ENCODE peak calls at places on chromosomes 3 and 15, in five cellular contexts. One of them, this sample, is unnamed. For H3K9me3, the result is how much of the 10 kb centered on the place peaks cover.

GRCh38 chr15:50145451-50145872 is 26.4 kb upstream of the ATP8B4 start:
- DNase-seq in esophagus muscularis mucosa: no peak
- DNase-seq in tibial nerve: peak
- DNase-seq in heart left ventricle: no peak
- DNase-seq in K562: peak
- DNase-seq in this sample: no peak

GRCh38 chr3:148433665-148434064 is 264.0 kb upstream of the AGTR1 start:
- DNase-seq in esophagus muscularis mucosa: no peak
- DNase-seq in tibial nerve: no peak
- DNase-seq in heart left ventricle: no peak
- DNase-seq in K562: no peak
- DNase-seq in this sample: no peak

GRCh38 chr3:114558271-114558670 is 264.4 kb downstream of the TIGIT start:
- DNase-seq in esophagus muscularis mucosa: no peak
- DNase-seq in tibial nerve: no peak
- DNase-seq in heart left ventricle: no peak
- DNase-seq in K562: no peak
- DNase-seq in this sample: no peak

GRCh38 chr3:49416867-49417266 is 4.6 kb downstream of the TCTA start:
- DNase-seq in esophagus muscularis mucosa: no peak
- DNase-seq in tibial nerve: no peak
- DNase-seq in heart left ventricle: no peak
- DNase-seq in K562: no peak
- DNase-seq in this sample: no peak

GRCh38 chr3:49802719-49803463 is at the start of gene INKA1:
- DNase-seq in esophagus muscularis mucosa: peak
- DNase-seq in tibial nerve: peak
- DNase-seq in heart left ventricle: peak
- DNase-seq in K562: peak
- DNase-seq in this sample: peak

GRCh38 chr3:142734834-142735233 is 11.0 kb downstream of the TRPC1 start:
- DNase-seq in esophagus muscularis mucosa: no peak
- DNase-seq in tibial nerve: no peak
- DNase-seq in heart left ventricle: no peak
- DNase-seq in K562: no peak
- DNase-seq in this sample: no peak

GRCh38 chr3:190183121-190183520 is 62.4 kb upstream of the P3H2 start:
- DNase-seq in esophagus muscularis mucosa: peak
- DNase-seq in tibial nerve: no peak
- DNase-seq in heart left ventricle: no peak
- DNase-seq in K562: no peak
- DNase-seq in this sample: no peak

GRCh38 chr3:24259901-24260512 is 234.6 kb downstream of the THRB start:
- DNase-seq in esophagus muscularis mucosa: no peak
- DNase-seq in tibial nerve: no peak
- DNase-seq in heart left ventricle: peak
- DNase-seq in K562: peak
- DNase-seq in this sample: peak

GRCh38 chr3:8739757-8740508 is 6.3 kb downstream of the CAV3 start:
- DNase-seq in esophagus muscularis mucosa: no peak
- DNase-seq in tibial nerve: no peak
- DNase-seq in heart left ventricle: no peak
- DNase-seq in K562: no peak
- DNase-seq in this sample: no peak

GRCh38 chr3:15682766-15683165 is 81.2 kb downstream of the BTD start:
- DNase-seq in esophagus muscularis mucosa: no peak
- DNase-seq in tibial nerve: no peak
- DNase-seq in heart left ventricle: no peak
- DNase-seq in K562: no peak
- DNase-seq in this sample: no peak

GRCh38 chr3:101065962-101066361 is 72.7 kb upstream of the ABI3BP start:
- DNase-seq in esophagus muscularis mucosa: no peak
- DNase-seq in tibial nerve: no peak
- DNase-seq in heart left ventricle: no peak
- DNase-seq in K562: no peak
- DNase-seq in this sample: no peak

GRCh38 chr3:14210843-14211594 is 32.4 kb downstream of the LSM3 start:
- DNase-seq in esophagus muscularis mucosa: peak
- DNase-seq in tibial nerve: no peak
- DNase-seq in heart left ventricle: no peak
- DNase-seq in K562: no peak
- DNase-seq in this sample: no peak

GRCh38 chr3:13203398-13204176 is 130.4 kb upstream of the IQSEC1 start:
- DNase-seq in esophagus muscularis mucosa: no peak
- DNase-seq in tibial nerve: no peak
- DNase-seq in heart left ventricle: no peak
- DNase-seq in K562: no peak
- DNase-seq in this sample: no peak

GRCh38 chr15:72809329-72809728 is 25.8 kb upstream of the ADPGK start:
- DNase-seq in esophagus muscularis mucosa: no peak
- DNase-seq in tibial nerve: no peak
- DNase-seq in heart left ventricle: no peak
- DNase-seq in K562: no peak
- DNase-seq in this sample: no peak

GRCh38 chr3:195900426-195901355 is 7.7 kb downstream of the TNK2 start:
- DNase-seq in esophagus muscularis mucosa: no peak
- DNase-seq in tibial nerve: peak
- DNase-seq in heart left ventricle: peak
- DNase-seq in K562: no peak
- DNase-seq in this sample: peak

GRCh38 chr3:42839616-42840015 is 30.4 kb downstream of the ACKR2 start:
- DNase-seq in esophagus muscularis mucosa: peak
- DNase-seq in tibial nerve: peak
- DNase-seq in heart left ventricle: peak
- DNase-seq in K562: peak
- DNase-seq in this sample: peak

GRCh38 chr15:52290800-52291199 is 4.8 kb downstream of the MYO5C start:
- DNase-seq in esophagus muscularis mucosa: no peak
- DNase-seq in tibial nerve: no peak
- DNase-seq in heart left ventricle: no peak
- DNase-seq in K562: no peak
- DNase-seq in this sample: no peak

GRCh38 chr3:23202921-23203650 is at the start of gene UBE2E2:
- DNase-seq in esophagus muscularis mucosa: no peak
- DNase-seq in tibial nerve: peak
- DNase-seq in heart left ventricle: peak
- DNase-seq in K562: peak
- DNase-seq in this sample: peak

GRCh38 chr15:80182611-80183210 is 29.9 kb downstream of the FAH start:
- DNase-seq in esophagus muscularis mucosa: no peak
- DNase-seq in tibial nerve: no peak
- DNase-seq in heart left ventricle: no peak
- DNase-seq in K562: no peak
- DNase-seq in this sample: peak

GRCh38 chr15:57320543-57321220 is 55.6 kb upstream of the CGNL1 start:
- DNase-seq in esophagus muscularis mucosa: no peak
- DNase-seq in tibial nerve: peak
- DNase-seq in heart left ventricle: peak
- DNase-seq in K562: no peak
- DNase-seq in this sample: peak

GRCh38 chr3:24773798-24774197 is 279.1 kb upstream of the THRB start:
- DNase-seq in esophagus muscularis mucosa: no peak
- DNase-seq in tibial nerve: peak
- DNase-seq in heart left ventricle: peak
- DNase-seq in K562: peak
- DNase-seq in this sample: no peak

GRCh38 chr3:69385723-69386483 is at the start of gene FRMD4B:
- DNase-seq in esophagus muscularis mucosa: no peak
- DNase-seq in tibial nerve: no peak
- DNase-seq in heart left ventricle: peak
- DNase-seq in K562: peak
- DNase-seq in this sample: peak

GRCh38 chr15:77859491-77860060 is 217.9 kb downstream of the TBC1D2B start:
- DNase-seq in esophagus muscularis mucosa: no peak
- DNase-seq in tibial nerve: no peak
- DNase-seq in heart left ventricle: no peak
- DNase-seq in K562: no peak
- DNase-seq in this sample: no peak

GRCh38 chr3:159911011-159911663 is 77.5 kb upstream of the IL12A start:
- DNase-seq in esophagus muscularis mucosa: peak
- DNase-seq in tibial nerve: no peak
- DNase-seq in heart left ventricle: no peak
- DNase-seq in K562: no peak
- DNase-seq in this sample: no peak

GRCh38 chr3:111227216-111227615 is 155.6 kb downstream of the NECTIN3 start:
- DNase-seq in esophagus muscularis mucosa: no peak
- DNase-seq in tibial nerve: no peak
- DNase-seq in heart left ventricle: no peak
- DNase-seq in K562: no peak
- DNase-seq in this sample: no peak

GRCh38 chr3:17052348-17052747 is 167.6 kb downstream of the PLCL2 start:
- DNase-seq in esophagus muscularis mucosa: no peak
- DNase-seq in tibial nerve: no peak
- DNase-seq in heart left ventricle: no peak
- DNase-seq in K562: no peak
- DNase-seq in this sample: no peak
- TF ChIP-seq CTCF in esophagus muscularis mucosa: no peak
- TF ChIP-seq CTCF in tibial nerve: no peak
- TF ChIP-seq CTCF in heart left ventricle: no peak
- TF ChIP-seq CTCF in K562: no peak
- TF ChIP-seq CTCF in this sample: no peak

GRCh38 chr3:179149951-179150350 is 1.8 kb downstream of the PIK3CA start:
- DNase-seq in esophagus muscularis mucosa: no peak
- DNase-seq in tibial nerve: no peak
- DNase-seq in heart left ventricle: no peak
- DNase-seq in K562: no peak
- DNase-seq in this sample: no peak

GRCh38 chr3:179146911-179147570 is 1.1 kb upstream of the PIK3CA start:
- DNase-seq in esophagus muscularis mucosa: no peak
- DNase-seq in tibial nerve: peak
- DNase-seq in heart left ventricle: no peak
- DNase-seq in K562: peak
- DNase-seq in this sample: no peak

GRCh38 chr3:179147571-179148445 is at the start of gene PIK3CA:
- DNase-seq in esophagus muscularis mucosa: peak
- DNase-seq in tibial nerve: peak
- DNase-seq in heart left ventricle: peak
- DNase-seq in K562: peak
- DNase-seq in this sample: peak

GRCh38 chr3:179149239-179149887 is 1.2 kb downstream of the PIK3CA start:
- DNase-seq in esophagus muscularis mucosa: no peak
- DNase-seq in tibial nerve: peak
- DNase-seq in heart left ventricle: peak
- DNase-seq in K562: no peak
- DNase-seq in this sample: no peak

DNA sequence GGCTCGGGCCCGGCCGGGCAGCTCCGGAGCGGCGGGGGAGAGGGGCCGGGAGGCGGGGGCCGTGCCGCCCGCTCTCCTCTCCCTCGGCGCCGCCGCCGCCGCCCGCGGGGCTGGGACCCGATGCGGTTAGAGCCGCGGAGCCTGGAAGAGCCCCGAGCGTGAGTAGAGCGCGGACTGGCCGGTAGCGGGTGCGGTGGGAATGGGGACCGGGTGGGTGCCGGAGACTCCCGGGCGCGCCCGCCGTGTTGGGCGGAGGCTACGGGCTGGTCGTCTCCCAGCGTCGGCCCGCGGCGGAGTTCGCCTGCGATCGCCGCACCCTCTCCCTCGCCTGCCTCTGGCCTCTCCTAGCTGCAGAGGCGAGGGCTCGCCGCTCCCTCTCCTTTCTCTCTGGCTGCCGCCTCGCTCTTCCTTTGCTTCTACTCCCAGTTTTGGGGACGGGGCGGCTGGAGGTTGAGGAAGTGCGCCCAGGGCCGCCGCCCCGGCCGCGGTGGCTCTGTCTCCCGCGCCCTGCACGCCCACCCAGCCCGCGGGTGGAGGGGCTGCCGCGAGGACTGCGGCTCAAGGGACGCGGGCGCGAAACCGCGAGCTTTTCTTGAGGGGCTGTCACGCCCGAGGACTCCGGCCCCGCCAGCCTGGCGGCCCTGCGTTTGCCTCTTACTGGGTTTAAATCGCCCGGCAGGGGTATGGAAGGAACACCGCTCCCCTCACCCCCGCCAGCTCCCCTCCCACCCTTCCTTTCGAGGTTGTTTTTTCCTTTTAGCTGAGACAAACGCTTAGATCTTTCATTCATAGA is 485 bp downstream of the PIK3CA start:
- DNase-seq in esophagus muscularis mucosa: no peak
- DNase-seq in tibial nerve: peak
- DNase-seq in heart left ventricle: peak
- DNase-seq in K562: peak
- DNase-seq in this sample: peak
- TF ChIP-seq POLR2A in esophagus muscularis mucosa: no peak
- TF ChIP-seq POLR2A in tibial nerve: no peak
- TF ChIP-seq POLR2A in heart left ventricle: no peak
- TF ChIP-seq POLR2A in K562: no peak
- TF ChIP-seq POLR2A in this sample: no peak

DNA sequence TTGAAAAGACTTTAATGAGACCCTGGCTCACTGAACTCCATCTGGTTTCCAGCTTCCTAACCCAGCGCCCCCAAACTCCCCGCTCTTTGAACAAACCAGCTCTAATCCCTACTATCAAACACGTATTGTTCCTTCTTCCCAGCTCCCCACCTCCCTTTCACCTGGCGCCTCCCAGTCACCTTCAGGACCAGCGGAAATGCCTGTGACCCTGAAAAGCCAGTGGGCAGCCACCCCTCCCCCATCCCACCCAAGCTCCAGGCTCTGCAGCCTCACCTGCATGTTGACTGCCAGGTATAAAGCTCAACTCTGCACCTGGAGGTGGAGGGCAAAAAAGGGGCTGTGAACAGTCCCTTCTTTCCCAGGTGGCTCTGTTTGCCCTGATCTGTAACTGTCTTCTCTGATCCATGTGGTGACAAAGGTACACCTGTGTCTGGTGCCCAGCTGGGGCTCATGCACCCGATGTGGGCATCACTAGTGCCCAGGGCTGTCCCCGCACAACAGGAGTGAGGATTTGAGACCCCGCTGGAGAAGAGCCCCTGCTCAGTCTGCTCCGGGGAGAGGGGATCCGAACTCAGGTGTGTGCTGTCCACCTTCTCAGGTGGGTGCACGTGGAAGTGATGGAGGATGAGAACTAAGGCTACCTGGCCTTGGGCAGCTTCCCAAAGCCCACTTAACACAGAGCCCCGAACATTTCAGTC is 129.0 kb downstream of the NSMCE3 start:
- DNase-seq in esophagus muscularis mucosa: no peak
- DNase-seq in tibial nerve: no peak
- DNase-seq in heart left ventricle: no peak
- DNase-seq in K562: no peak
- DNase-seq in this sample: no peak
- H3K9me3 ChIP-seq in esophagus muscularis mucosa: under half
- H3K9me3 ChIP-seq in tibial nerve: under half
- H3K9me3 ChIP-seq in heart left ventricle: under half
- H3K9me3 ChIP-seq in K562: under half
- H3K9me3 ChIP-seq in this sample: under half

DNA sequence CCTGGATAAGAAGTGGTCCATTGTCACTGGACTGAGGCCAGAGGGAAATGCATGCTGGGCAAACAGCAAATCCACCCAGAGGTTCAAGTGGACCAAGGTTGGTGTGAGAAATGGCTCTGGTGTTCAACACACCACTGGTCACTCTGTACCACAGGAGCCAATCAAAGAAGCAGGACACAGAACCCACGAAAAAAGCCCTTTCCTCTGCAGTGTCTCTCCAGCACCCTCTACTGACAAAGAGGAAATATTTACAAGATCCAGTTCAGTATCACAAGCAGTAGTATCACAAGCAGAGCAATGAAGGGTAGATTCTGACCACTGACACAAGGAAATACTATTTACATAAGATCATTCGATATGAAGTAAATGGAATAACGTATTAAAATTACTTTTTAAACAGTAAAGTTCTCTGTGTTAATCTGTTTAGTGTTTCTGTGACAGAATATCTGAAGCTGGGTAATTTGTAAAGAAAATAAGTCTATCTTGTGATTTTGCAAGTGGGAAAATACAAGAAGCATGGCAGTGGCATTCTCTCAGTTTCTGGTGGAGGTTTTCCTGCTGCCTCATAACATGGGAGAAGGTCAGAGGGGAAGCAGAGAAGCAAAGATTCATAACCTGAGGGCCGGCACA is 390.7 kb downstream of the EFHB start:
- DNase-seq in esophagus muscularis mucosa: no peak
- DNase-seq in tibial nerve: no peak
- DNase-seq in heart left ventricle: no peak
- DNase-seq in K562: no peak
- DNase-seq in this sample: no peak
- TF ChIP-seq CTCF in esophagus muscularis mucosa: peak
- TF ChIP-seq CTCF in tibial nerve: peak
- TF ChIP-seq CTCF in heart left ventricle: peak
- TF ChIP-seq CTCF in K562: peak
- TF ChIP-seq CTCF in this sample: peak